ENCODE peak calls at places on chromosomes 5 and 9, in six cellular contexts. B is cardiac fibroblast; H is IMR-90; L is astrocyte; S is CD8-positive, alpha-beta T cell; Z is H1. O is an unnamed sample.

GRCh38 chr5:98827161-98827560 is 53.7 kb downstream of the RGMB start:
- DNase-seq in B (peak; percentile 75), H (peak; percentile 62), L (peak; percentile 27), S (no peak), Z (no peak), O (peak; percentile 41)

GRCh38 chr5:1152156-1152555 is 40.3 kb upstream of the SLC12A7 start:
- DNase-seq in B (no peak), H (no peak), L (no peak), S (no peak), Z (no peak), O (no peak)

GRCh38 chr5:9765421-9765820 is 135.3 kb upstream of the TAS2R1 start:
- DNase-seq in B (peak; percentile 18), H (peak; percentile 93), L (peak; percentile 31), S (no peak), Z (no peak), O (no peak)

GRCh38 chr5:6704361-6704851 is 8.8 kb upstream of the TENT4A start:
- DNase-seq in B (peak; percentile 91), H (peak; percentile 92), L (peak; percentile 94), S (no peak), Z (no peak), O (no peak)

GRCh38 chr5:132501961-132502931 is 11.7 kb upstream of the IRF1 start:
- DNase-seq in B (peak; percentile 48), H (peak; percentile 69), L (no peak), S (no peak), Z (no peak), O (no peak)

GRCh38 chr5:160269017-160269416 is 39.7 kb downstream of the FABP6 start:
- DNase-seq in B (peak; percentile 87), H (peak; percentile 91), L (peak; percentile 67), S (no peak), Z (no peak), O (no peak)

GRCh38 chr5:74586831-74587230 is 53.7 kb downstream of the ENC1 start:
- DNase-seq in B (peak; percentile 40), H (no peak), L (no peak), S (no peak), Z (no peak), O (no peak)

GRCh38 chr5:107553063-107553676 is 117.6 kb downstream of the EFNA5 start:
- DNase-seq in B (peak; percentile 81), H (peak; percentile 15), L (peak; percentile 34), S (no peak), Z (no peak), O (no peak)

GRCh38 chr5:138083702-138084101 is at the start of gene WNT8A:
- DNase-seq in B (no peak), H (no peak), L (no peak), S (no peak), Z (no peak), O (no peak)

GRCh38 chr9:121754655-121755436 is 103.4 kb downstream of the DAB2IP start:
- DNase-seq in B (no peak), H (no peak), L (no peak), S (no peak), Z (no peak), O (no peak)
- H3K4me3 ChIP-seq in B (no peak overlapping the region), H (no peak overlapping the region), L (no peak overlapping the region), S (no peak overlapping the region), Z (no peak overlapping the region), O (no peak overlapping the region)

GRCh38 chr5:62577488-62577887 is 1.1 kb upstream of the LRRC70 start:
- DNase-seq in B (no peak), H (no peak), L (no peak), S (no peak), Z (no peak), O (no peak)

GRCh38 chr5:62579761-62580160 is 1.1 kb downstream of the LRRC70 start:
- DNase-seq in B (no peak), H (no peak), L (no peak), S (no peak), Z (no peak), O (no peak)

GRCh38 chr5:62576570-62577172 is 1.9 kb upstream of the LRRC70 start:
- DNase-seq in B (peak; percentile 46), H (no peak), L (no peak), S (no peak), Z (no peak), O (no peak)

GRCh38 chr5:62575556-62575955 is 3.1 kb upstream of the LRRC70 start:
- DNase-seq in B (no peak), H (no peak), L (no peak), S (no peak), Z (no peak), O (no peak)

DNA sequence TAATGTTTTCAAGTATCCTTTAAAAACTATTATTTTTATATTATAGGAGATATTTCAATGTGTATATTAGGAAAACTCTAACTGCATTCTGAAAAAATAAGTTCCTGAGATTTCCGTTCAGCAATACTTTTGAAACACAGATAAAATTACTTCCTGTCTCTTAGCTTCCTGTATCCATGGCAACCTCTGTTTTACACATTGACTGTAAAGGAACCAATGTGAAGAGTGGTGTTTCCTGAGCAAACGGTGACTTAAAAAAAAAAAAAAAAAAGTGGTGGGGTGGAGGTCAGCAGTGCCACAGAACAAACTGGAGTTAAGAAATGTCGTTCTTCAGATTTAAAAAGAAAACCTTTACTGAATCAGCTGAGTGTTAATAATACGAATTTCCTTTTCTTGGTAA is at the start of gene LRRC70:
- DNase-seq in B (peak; percentile 92), H (peak; percentile 64), L (peak; percentile 57), S (no peak), Z (no peak), O (peak; percentile 94)
- H3K4me3 ChIP-seq in B (no peak within 1 kb of the TSS), H (no peak within 1 kb of the TSS), L (no peak within 1 kb of the TSS), S (no peak within 1 kb of the TSS), Z (no peak within 1 kb of the TSS), O (peak within 1 kb of the TSS; percentile 3)

GRCh38 chr5:178997191-178997590 is 2.1 kb upstream of the GRM6 start:
- DNase-seq in B (no peak), H (no peak), L (no peak), S (no peak), Z (no peak), O (no peak)
- H3K4me3 ChIP-seq in B (no peak overlapping the region), H (no peak overlapping the region), L (no peak overlapping the region), S (no peak overlapping the region), Z (no peak overlapping the region), O (no peak overlapping the region)

GRCh38 chr5:123537256-123537655 is 25.3 kb downstream of the CSNK1G3 start:
- DNase-seq in B (no peak), H (no peak), L (no peak), S (no peak), Z (no peak), O (no peak)
- H3K4me3 ChIP-seq in B (no peak overlapping the region), H (no peak overlapping the region), L (no peak overlapping the region), S (no peak overlapping the region), Z (no peak overlapping the region), O (no peak overlapping the region)

DNA sequence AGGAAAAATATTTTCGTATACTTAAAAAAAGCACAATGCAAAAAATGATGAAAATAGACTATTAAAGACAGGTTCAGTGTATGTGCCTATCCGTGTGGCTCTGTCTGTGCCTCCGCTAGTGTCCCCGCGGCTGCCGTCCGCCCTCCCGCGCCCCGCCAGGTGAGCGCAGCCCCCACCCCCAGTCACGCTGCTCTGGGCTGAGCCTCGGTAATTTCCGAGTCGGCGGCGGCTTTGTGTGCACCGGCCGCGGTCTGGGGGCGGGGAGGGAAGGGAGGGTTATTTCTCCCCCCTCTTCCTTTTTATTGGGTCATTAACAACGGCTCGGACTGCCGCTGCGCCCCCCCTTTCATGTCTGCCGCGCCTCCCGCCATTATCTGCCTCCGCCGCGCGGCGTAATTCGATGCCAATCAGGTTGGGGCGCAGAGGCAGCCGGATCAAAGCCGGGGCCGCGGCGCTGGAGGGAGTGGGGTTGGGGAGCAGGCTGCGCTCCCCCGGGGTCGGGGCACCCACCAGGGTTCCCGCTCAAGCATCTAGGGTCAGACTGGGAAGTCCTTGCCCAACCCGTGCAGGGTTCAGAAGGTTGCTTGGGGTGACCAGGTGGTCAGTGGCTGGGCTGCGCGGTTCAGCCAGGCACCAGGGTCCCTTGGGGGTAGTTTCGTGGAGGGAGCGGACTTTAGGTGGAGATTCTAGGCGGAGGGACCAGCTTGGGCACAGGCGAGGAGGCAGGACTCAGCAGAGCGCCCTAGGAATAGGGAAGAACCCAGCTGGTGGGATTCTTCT is 39.5 kb upstream of the PSD2 start:
- DNase-seq in B (no peak), H (no peak), L (no peak), S (no peak), Z (no peak), O (no peak)
- H3K4me3 ChIP-seq in B (no peak overlapping the region), H (peak overlapping the region; percentile 18), L (no peak overlapping the region), S (peak overlapping the region; percentile 11), Z (peak overlapping the region; percentile 59), O (no peak overlapping the region)

GRCh38 chr5:125538469-125538868 is 792.0 kb upstream of the ZNF608 start:
- DNase-seq in B (no peak), H (no peak), L (no peak), S (no peak), Z (no peak), O (no peak)

GRCh38 chr5:125536582-125536981 is 790.1 kb upstream of the ZNF608 start:
- DNase-seq in B (peak; percentile 33), H (peak; percentile 27), L (peak; percentile 73), S (no peak), Z (no peak), O (no peak)

GRCh38 chr5:125537661-125538060 is 791.2 kb upstream of the ZNF608 start:
- DNase-seq in B (no peak), H (no peak), L (no peak), S (no peak), Z (no peak), O (no peak)

GRCh38 chr5:125541085-125541484 is 794.6 kb upstream of the ZNF608 start:
- DNase-seq in B (no peak), H (no peak), L (no peak), S (no peak), Z (no peak), O (no peak)

DNA sequence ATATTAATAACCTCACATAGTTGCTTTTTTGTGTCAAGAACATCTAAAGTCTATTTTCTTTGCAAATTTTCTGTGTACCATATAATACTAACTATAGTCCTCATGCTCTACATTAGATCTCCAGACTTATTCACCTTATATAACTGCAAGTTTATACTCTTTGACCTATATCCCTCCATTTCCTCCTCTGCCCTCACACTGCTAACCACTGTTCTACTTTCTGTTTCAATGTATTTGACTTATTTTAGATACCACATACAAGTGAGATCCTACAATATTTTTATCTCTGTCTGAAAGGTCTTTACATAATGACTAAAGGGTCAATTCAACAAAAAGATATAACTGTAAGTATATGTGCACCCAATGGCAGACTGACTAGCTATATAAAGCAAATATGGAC is 789.7 kb upstream of the ZNF608 start:
- DNase-seq in B (no peak), H (no peak), L (no peak), S (no peak), Z (no peak), O (no peak)
- H3K4me3 ChIP-seq in B (no peak overlapping the region), H (no peak overlapping the region), L (no peak overlapping the region), S (no peak overlapping the region), Z (no peak overlapping the region), O (no peak overlapping the region)

GRCh38 chr9:109913461-109913810 is 133.4 kb downstream of the PALM2AKAP2 start:
- DNase-seq in B (no peak), H (no peak), L (peak; percentile 39), S (no peak), Z (no peak), O (no peak)
- H3K4me3 ChIP-seq in B (no peak overlapping the region), H (no peak overlapping the region), L (no peak overlapping the region), S (no peak overlapping the region), Z (no peak overlapping the region), O (no peak overlapping the region)